ENCODE peak calls at places on chromosomes 16 and 17, in four cellular contexts. W is fibroblast of lung, R is AG04450, U is fibroblast of pulmonary artery. Q is an unnamed sample.

GRCh38 chr16:89314357-89314756 is 96.9 kb downstream of the ZNF778 start:
- DNase-seq in W (no peak), R (no peak), U (no peak), Q (no peak)

GRCh38 chr16:6663668-6664067 is 669.0 kb upstream of the RBFOX1 start:
- DNase-seq in U (no peak), W (no peak), R (no peak), Q (no peak)

GRCh38 chr16:22008215-22009142 is 568 bp downstream of the MOSMO start:
- DNase-seq in R (no peak), U (no peak), W (peak; percentile 20), Q (no peak)

GRCh38 chr17:49277638-49278037 is 47.1 kb upstream of the PHOSPHO1 start:
- DNase-seq in U (no peak), W (no peak), R (no peak), Q (no peak)

GRCh38 chr17:43453331-43453812 is 30.4 kb upstream of the DHX8 start:
- DNase-seq in W (no peak), U (no peak), R (no peak), Q (no peak)

GRCh38 chr16:65453646-65454045 is 331.8 kb upstream of the CDH11 start:
- DNase-seq in R (no peak), U (no peak), W (no peak), Q (no peak)

GRCh38 chr16:84462296-84463210 is 41.9 kb downstream of the MEAK7 start:
- DNase-seq in W (no peak), R (no peak), U (no peak), Q (no peak)

GRCh38 chr16:2852003-2852730 is 5.8 kb downstream of the PRSS22 start:
- DNase-seq in U (no peak), W (no peak), R (no peak), Q (no peak)

GRCh38 chr16:75287708-75288107 is 36.3 kb upstream of the BCAR1 start:
- DNase-seq in W (no peak), U (no peak), R (no peak), Q (no peak)

GRCh38 chr17:52138752-52139151 is 19.8 kb downstream of the CA10 start:
- DNase-seq in W (no peak), R (no peak), U (no peak), Q (no peak)

GRCh38 chr17:70562137-70562536 is 392.8 kb downstream of the KCNJ2 start:
- DNase-seq in U (no peak), W (no peak), R (no peak), Q (no peak)

GRCh38 chr17:42581744-42582270 is 4.3 kb upstream of the PSMC3IP start:
- DNase-seq in U (no peak), R (no peak), W (no peak), Q (no peak)

GRCh38 chr16:66408181-66409048 is 18.7 kb upstream of the BEAN1 start:
- DNase-seq in U (peak; percentile 84), R (peak; percentile 48), W (peak; percentile 88), Q (peak; percentile 51)

GRCh38 chr17:76737676-76738467 is at the start of gene MFSD11:
- DNase-seq in U (peak; percentile 96), R (peak; percentile 90), W (peak; percentile 92), Q (peak; percentile 76)
- H3K4me3 ChIP-seq in U (peak within 1 kb of the TSS; percentile 95), R (peak within 1 kb of the TSS; percentile 96), W (peak within 1 kb of the TSS; percentile 98), Q (peak within 1 kb of the TSS; percentile 93)

DNA sequence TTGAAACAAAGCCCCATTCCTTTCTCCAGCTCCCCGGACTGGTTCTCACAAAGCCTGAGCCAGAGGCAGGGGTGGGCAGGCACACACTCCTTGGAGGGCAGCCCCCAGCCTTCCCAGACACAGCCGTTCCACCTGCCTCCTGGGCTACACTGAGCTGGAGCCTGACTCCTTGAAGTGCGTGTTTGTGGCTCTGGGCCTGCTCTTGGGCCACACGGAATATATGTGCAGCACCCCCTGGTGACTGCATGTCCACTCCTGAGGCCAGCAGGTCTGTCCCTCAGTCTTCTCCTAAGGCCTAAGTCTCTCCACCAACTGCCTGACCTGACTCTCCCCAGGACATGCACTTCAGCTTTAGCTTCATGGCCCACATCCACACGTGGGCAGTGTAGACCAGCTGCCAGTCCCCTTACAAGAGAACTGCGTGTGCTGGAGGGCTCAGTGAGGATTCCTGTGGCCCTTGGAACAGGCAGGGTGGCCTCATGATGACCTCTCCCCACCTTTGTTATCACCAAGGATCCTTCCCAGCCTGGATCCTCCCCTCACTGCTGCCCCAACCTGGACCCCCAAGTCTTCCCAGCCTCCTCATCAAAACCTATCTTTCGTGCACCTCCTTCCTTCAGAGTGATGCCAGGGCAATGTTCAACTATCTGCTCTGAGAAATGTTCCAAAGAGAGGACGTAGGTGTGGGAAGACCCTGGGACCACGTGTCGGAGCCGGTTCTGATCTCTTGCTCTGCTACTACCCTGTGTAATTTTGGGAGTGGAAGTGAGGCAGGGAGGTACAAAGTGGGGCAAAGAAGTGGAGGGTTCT is 12.4 kb upstream of the SLC6A2 start:
- DNase-seq in U (peak; percentile 39), W (no peak), R (no peak), Q (no peak)
- TF ChIP-seq CTCF in U (peak; percentile 15), W (peak; percentile 8), R (peak; percentile 28), Q (no peak)

DNA sequence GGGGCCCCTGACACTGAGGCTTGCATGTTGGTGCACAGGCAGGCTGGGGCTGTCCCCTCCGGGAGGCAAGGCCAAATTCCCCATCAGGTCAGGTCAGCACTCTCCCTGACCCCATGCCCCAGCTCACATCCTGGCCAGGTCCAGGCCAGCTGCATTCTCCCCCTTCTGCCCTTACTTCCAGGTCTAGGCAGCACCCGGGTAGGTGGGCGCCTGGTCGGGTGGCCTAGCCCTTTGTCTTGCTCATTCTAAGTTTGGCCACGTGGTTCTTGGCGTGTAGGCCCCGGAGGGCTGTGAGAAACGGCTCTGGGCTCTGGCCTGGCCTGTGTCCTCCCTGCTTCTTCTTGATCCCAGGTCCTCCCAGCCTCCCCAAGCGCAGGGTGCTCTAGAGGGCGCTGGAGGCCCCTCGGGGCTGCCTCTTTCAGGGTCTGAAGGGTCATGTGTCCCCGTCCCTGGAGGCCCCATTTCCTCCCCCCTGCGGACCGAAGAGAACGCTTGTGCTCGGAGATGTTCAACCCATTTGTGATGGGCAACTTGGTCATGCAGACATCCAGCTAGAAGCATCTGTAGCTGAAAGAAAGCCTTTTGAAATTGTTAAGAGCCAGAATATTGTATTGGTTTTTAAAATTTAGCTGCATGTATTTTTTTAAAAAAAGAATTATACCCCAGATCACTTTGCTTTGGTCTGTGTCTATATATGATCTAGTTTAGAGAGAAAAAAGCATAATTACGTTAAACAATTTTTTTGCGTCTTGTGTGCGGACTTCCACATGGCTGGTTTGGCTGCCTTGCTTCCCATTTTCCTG is 6.7 kb downstream of the BAHCC1 start:
- DNase-seq in W (peak; percentile 63), R (no peak), U (peak; percentile 58), Q (no peak)
- H3K4me3 ChIP-seq in W (no peak overlapping the region), R (no peak overlapping the region), U (peak overlapping the region; percentile 12), Q (peak overlapping the region; percentile 50)

GRCh38 chr16:29784901-29785500 is 5.5 kb upstream of the KIF22 start:
- DNase-seq in U (peak; percentile 72), W (peak; percentile 58), R (no peak), Q (no peak)
- TF ChIP-seq CTCF in U (peak; percentile 83), W (peak; percentile 72), R (peak; percentile 76), Q (peak; percentile 86)

DNA sequence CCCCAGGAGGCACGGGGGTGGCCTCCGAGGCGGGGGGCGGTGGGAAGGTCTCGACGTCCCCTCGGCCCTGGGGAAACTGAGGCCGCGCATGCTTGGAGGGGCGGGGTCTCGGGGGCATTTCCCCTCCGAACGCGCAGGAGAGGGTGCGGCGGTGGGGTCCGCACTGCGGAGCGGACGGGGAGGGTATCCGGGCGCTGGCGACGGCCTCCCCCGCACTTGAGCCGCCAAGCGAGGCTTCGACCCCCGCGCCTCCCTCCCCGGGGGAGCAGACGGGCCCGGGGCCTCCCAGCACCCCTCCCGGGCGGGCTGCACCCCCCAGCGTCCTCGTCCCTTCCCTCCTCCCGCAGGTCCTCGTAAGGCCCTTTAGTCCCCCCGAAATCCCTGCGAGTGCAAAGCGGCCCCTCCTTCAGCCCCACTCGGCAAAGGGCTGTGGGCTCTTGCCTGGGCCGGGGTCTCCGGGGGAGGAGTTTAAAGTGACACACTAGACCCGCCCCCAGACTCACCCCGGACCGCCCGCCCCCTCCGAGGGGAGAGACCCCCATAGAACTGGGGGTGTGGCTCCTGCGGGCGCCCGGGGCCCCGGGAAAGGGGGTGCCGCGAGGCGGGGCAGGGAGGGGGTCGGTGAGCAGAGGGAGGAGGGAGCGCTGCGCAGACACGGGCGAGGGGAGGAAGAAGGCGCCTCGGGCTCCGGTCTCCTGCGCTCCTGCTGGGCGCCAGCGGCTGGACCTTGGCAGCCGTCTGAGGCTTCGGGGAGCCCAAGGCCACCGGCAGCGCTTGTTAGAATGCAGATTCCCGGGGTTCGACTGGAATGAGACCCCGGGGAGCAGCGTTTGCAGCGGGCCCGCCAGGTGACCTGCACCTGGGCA is 642 bp downstream of the BAIAP3 start:
- DNase-seq in U (no peak), R (no peak), W (no peak), Q (no peak)
- H3K4me3 ChIP-seq in U (peak overlapping the region; percentile 12), R (peak overlapping the region; percentile 29), W (no peak overlapping the region), Q (no peak overlapping the region)

GRCh38 chr16:57044931-57045693 is 47.3 kb upstream of the CPNE2 start:
- DNase-seq in R (peak; percentile 6), U (no peak), W (no peak), Q (no peak)

GRCh38 chr16:57042157-57043111 is 49.9 kb upstream of the CPNE2 start:
- DNase-seq in R (no peak), W (peak; percentile 69), U (no peak), Q (no peak)

GRCh38 chr16:57043248-57043647 is 49.1 kb upstream of the CPNE2 start:
- DNase-seq in R (no peak), U (no peak), W (no peak), Q (no peak)

GRCh38 chr16:57048095-57048494 is 44.3 kb upstream of the CPNE2 start:
- DNase-seq in W (no peak), R (no peak), U (no peak), Q (no peak)

DNA sequence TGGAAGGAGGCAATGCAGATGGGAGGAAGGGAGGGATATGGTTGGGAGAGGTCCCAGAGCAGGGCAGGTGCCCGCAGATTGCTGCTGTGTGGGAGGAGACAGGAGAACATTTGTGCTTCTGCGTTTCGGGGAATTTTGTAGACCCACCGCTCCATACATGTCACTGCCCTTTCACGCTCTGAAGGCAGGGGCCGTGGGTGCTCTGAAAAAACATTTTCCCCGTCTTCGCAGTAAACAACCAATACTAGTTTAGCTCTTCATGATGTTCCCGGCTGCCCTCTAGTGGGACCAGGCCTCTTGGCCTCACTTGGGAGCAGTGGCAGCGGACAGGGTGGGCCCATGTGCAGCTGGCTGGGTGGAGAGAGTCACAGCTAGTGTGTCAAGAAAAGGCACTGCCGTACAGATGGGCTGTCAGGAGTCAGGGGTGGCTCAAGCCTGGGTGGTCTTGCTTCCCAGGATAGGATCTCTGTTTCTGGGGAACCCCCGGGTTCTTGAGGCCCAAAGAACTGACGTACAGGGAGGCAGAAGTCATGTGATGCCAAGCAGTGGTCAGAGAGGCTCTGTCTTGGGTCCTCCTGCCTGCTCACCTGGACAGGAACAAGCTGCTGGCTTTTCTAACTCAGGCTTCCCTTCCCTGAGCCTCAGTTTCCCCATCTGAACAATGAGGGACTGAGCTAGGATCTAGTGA is 46.5 kb upstream of the CPNE2 start:
- DNase-seq in U (peak; percentile 75), R (peak; percentile 26), W (peak; percentile 48), Q (peak; percentile 38)
- TF ChIP-seq CTCF in U (peak; percentile 89), R (peak; percentile 87), W (peak; percentile 66), Q (peak; percentile 88)

DNA sequence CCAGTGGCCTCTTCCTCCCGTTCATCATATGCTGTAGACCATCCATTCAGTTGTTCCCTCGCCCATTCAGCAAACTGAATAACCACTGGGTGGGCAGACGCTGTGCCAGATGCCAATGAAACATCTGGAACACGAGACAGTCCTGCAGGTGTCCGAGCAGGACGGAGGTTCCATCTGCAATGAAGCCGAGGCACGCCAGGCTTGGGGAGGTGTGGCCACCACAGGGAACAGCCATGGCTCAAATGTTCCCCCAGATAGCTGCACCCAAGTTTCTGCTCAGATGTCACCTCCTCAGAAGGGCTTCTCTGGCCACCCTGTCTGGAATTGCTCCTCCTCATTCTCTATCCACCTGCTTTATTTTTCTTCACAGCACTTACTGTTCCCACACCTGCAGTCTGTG is 30.5 kb downstream of the UBE2O start:
- DNase-seq in U (no peak), W (no peak), R (no peak), Q (no peak)
- H3K4me3 ChIP-seq in U (no peak overlapping the region), W (no peak overlapping the region), R (no peak overlapping the region), Q (no peak overlapping the region)

Q was measured in astrocyte of the cerebellum.